ENCODE peak calls at places on chromosomes 6 and 20, in six cellular contexts. D, T, R, C, Y and F are unnamed samples.

GRCh38 chr6:16849280-16850210 is 88.3 kb upstream of the ATXN1 start:
- DNase-seq in C (no peak), T (no peak), R (peak; percentile 89), D (no peak), Y (no peak), F (no peak)

GRCh38 chr6:45496085-45496433 is 118.3 kb upstream of the SUPT3H start:
- DNase-seq in C (no peak), D (no peak), R (no peak), Y (no peak), T (no peak), F (no peak)

GRCh38 chr6:98036344-98036743 is 753.3 kb upstream of the MMS22L start:
- DNase-seq in Y (no peak), R (no peak), C (no peak), T (no peak), D (no peak), F (no peak)

GRCh38 chr20:38985603-38986170 is 23.5 kb downstream of the DHX35 start:
- DNase-seq in T (no peak), D (no peak), C (no peak), Y (no peak), R (no peak), F (no peak)

GRCh38 chr20:8118735-8119134 is 13.3 kb upstream of the PLCB1 start:
- DNase-seq in D (no peak), C (no peak), T (no peak), R (no peak), Y (no peak), F (no peak)

GRCh38 chr20:63846128-63846771 is 15.0 kb upstream of the ABHD16B start:
- DNase-seq in R (no peak), C (no peak), T (peak; percentile 76), D (no peak), Y (no peak), F (no peak)

GRCh38 chr20:44787299-44787698 is 23.0 kb downstream of the RIMS4 start:
- DNase-seq in C (no peak), T (no peak), D (no peak), R (no peak), Y (no peak), F (no peak)

GRCh38 chr20:32528291-32528891 is 56.7 kb downstream of the NOL4L start:
- DNase-seq in T (no peak), D (no peak), C (no peak), Y (no peak), R (no peak), F (peak; percentile 42)

GRCh38 chr6:4804095-4804494 is 27.9 kb downstream of the CDYL start:
- DNase-seq in Y (no peak), C (no peak), D (no peak), R (peak; percentile 44), T (no peak), F (no peak)

GRCh38 chr6:31922942-31923341 is 4.6 kb upstream of the C2 start:
- DNase-seq in T (peak; percentile 57), C (no peak), Y (no peak), R (no peak), D (no peak), F (no peak)